ENCODE peak calls at places on chromosomes 5 and 9, in nine cellular contexts. N is ovary; K is hepatocyte; Y is K562; J is stomach; D is CD8-positive, alpha-beta T cell; Z is body of pancreas; X is breast epithelium; T is cardiac muscle cell. G is an unnamed sample.

GRCh38 chr9:29999645-30000044 is 2384.8 kb upstream of the ACO1 start:
- DNase-seq in T (no peak), J (no peak), Z (no peak), X (no peak), D (no peak), K (peak; percentile 38), N (no peak), Y (no peak), G (no peak)

GRCh38 chr5:139746691-139747582 is 48.7 kb upstream of the PSD2 start:
- DNase-seq in Z (peak; percentile 28), J (peak; percentile 33), Y (no peak), T (no peak), K (peak; percentile 74), X (no peak), N (no peak), D (peak; percentile 53), G (no peak)

GRCh38 chr5:147558826-147559225 is 49.0 kb upstream of the DPYSL3 start:
- DNase-seq in J (no peak), K (peak; percentile 71), T (peak; percentile 74), N (peak; percentile 62), Z (peak; percentile 36), D (no peak), X (no peak), Y (peak; percentile 1), G (peak; percentile 75)

GRCh38 chr5:168995024-168995423 is 305.9 kb downstream of the SLIT3 start:
- DNase-seq in K (no peak), D (no peak), J (no peak), X (no peak), Z (no peak), N (no peak), Y (no peak), T (no peak), G (no peak)

GRCh38 chr5:78243639-78244038 is 50.9 kb downstream of the AP3B1 start:
- DNase-seq in N (no peak), D (no peak), J (no peak), K (no peak), X (no peak), Y (no peak), Z (no peak), T (no peak), G (no peak)

GRCh38 chr5:10521466-10522223 is 42.2 kb upstream of the ANKRD33B start:
- DNase-seq in X (no peak), J (no peak), Z (no peak), K (no peak), T (no peak), Y (peak; percentile 54), N (no peak), D (no peak), G (peak; percentile 18)

GRCh38 chr5:53936481-53937352 is 373.7 kb downstream of the ARL15 start:
- DNase-seq in D (no peak), N (no peak), Z (peak; percentile 3), Y (no peak), T (no peak), X (no peak), J (no peak), K (no peak), G (no peak)

GRCh38 chr9:124218438-124219289 is 39.1 kb upstream of the NEK6 start:
- DNase-seq in Z (peak; percentile 80), N (no peak), Y (peak; percentile 26), J (peak; percentile 68), T (no peak), K (peak; percentile 62), X (peak; percentile 44), D (no peak), G (peak; percentile 62)

GRCh38 chr5:78610163-78610583 is 38.4 kb downstream of the LHFPL2 start:
- DNase-seq in Y (no peak), N (peak; percentile 41), X (no peak), D (no peak), T (no peak), K (no peak), J (no peak), Z (peak; percentile 44), G (no peak)

GRCh38 chr5:154077692-154078091 is 38.9 kb downstream of the MFAP3 start:
- DNase-seq in J (peak; percentile 67), Y (no peak), D (no peak), T (no peak), Z (peak; percentile 70), X (no peak), N (no peak), K (peak; percentile 43), G (peak; percentile 18)

GRCh38 chr5:76960004-76960625 is 7.3 kb downstream of the CRHBP start:
- DNase-seq in J (no peak), D (no peak), T (no peak), X (no peak), Y (no peak), K (no peak), Z (no peak), N (no peak), G (no peak)

GRCh38 chr5:172940242-172941066 is 18.8 kb upstream of the RPL26L1 start:
- DNase-seq in K (no peak), X (no peak), N (no peak), D (no peak), T (peak; percentile 90), Z (no peak), Y (no peak), J (no peak), G (no peak)

GRCh38 chr9:137589441-137590122 is 730 bp downstream of the ZMYND19 start:
- DNase-seq in K (peak; percentile 48), X (no peak), N (no peak), Y (no peak), T (peak; percentile 54), D (no peak), Z (no peak), J (no peak), G (no peak)

GRCh38 chr5:169413416-169413815 is 112.5 kb upstream of the SLIT3 start:
- DNase-seq in D (no peak), N (no peak), Y (no peak), X (no peak), Z (no peak), K (no peak), J (no peak), T (no peak), G (no peak)

GRCh38 chr5:114790403-114790792 is 379.3 kb downstream of the TRIM36 start:
- DNase-seq in X (no peak), Y (no peak), D (no peak), J (no peak), N (no peak), K (no peak), T (no peak), Z (no peak), G (no peak)

DNA sequence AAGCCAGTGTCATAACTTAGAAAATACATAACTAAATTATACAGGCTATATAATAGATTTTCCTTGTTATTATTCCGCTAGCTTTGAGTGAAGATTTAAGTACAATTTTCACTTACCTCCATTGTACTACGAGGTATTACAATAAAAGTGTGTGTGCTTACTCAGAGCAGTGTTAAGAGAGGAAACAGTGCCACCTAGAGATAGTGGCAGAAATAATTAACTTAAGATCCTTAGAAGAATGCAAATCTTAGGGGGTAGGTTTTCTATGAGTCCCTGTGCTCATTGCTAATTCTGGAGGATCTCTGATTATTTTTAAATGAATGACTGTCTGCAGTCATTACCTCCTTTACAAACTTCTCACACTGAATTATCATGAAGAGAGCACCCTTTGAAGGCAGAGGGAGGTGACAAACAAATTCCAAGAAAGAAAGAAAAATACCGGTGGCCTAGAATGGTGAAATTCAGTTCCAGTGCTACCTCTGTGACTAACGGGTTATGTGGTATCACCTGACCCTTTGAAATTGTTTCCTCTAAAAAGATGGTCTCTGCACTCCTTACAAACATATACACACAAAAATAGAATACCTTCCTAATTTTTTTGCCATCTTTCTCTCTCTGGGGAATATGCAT is 379.8 kb downstream of the TRIM36 start:
- DNase-seq in Y (peak; percentile 2), Z (no peak), K (peak; percentile 67), N (no peak), X (no peak), T (peak; percentile 62), J (no peak), D (no peak), G (no peak)
- TF ChIP-seq CTCF in Y (peak; percentile 12), Z (peak; percentile 65), K (peak; percentile 74), N (no peak), X (no peak), T (no peak), J (no peak), D (no peak), G (peak; percentile 19)

DNA sequence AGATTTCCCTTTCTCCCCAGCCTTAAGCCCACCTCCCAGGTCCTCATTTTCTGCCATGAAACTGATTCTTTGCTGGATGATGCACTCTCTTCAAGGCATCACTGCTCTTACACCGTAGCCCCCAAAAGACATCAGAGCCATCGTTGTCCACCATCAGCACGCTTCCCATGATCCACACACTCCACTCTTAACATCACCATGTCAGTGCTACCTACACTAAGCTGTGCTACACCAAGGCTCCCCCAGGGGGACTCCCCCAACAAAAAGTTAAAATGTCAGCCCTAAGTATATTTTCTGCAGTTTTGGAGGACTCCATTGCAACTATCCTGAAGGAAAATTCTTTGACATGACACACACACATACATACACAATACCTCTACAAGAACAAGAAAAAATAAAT is 34.1 kb upstream of the KIF2A start:
- DNase-seq in K (no peak), N (no peak), J (no peak), Z (no peak), X (no peak), T (no peak), D (no peak), Y (no peak), G (no peak)
- TF ChIP-seq CTCF in K (no peak), N (no peak), J (no peak), Z (no peak), X (no peak), T (no peak), D (no peak), Y (peak; percentile 42), G (no peak)

GRCh38 chr5:42636946-42637345 is 119.7 kb upstream of the CCDC152 start:
- DNase-seq in D (no peak), T (no peak), X (no peak), N (no peak), Z (no peak), Y (no peak), J (no peak), K (no peak), G (no peak)

GRCh38 chr5:42632501-42632900 is 124.1 kb upstream of the CCDC152 start:
- DNase-seq in T (no peak), K (no peak), N (no peak), Y (no peak), D (no peak), J (no peak), X (no peak), Z (no peak), G (no peak)

GRCh38 chr5:42638972-42639371 is 117.6 kb upstream of the CCDC152 start:
- DNase-seq in D (no peak), N (no peak), T (no peak), J (no peak), K (no peak), Y (no peak), X (no peak), Z (no peak), G (no peak)

GRCh38 chr5:42634575-42634974 is 122.0 kb upstream of the CCDC152 start:
- DNase-seq in Z (no peak), T (no peak), X (no peak), D (no peak), K (no peak), Y (no peak), J (no peak), N (no peak), G (no peak)

GRCh38 chr5:42636425-42636824 is 120.2 kb upstream of the CCDC152 start:
- DNase-seq in J (no peak), D (no peak), T (no peak), Y (peak; percentile 54), X (no peak), N (no peak), K (no peak), Z (no peak), G (no peak)
- TF ChIP-seq CTCF in J (no peak), D (no peak), T (peak; percentile 50), Y (peak; percentile 60), X (no peak), N (no peak), K (peak; percentile 34), Z (peak; percentile 15), G (peak; percentile 32)

GRCh38 chr9:96462538-96462937 is 12.6 kb downstream of the HABP4 start:
- DNase-seq in N (no peak), D (no peak), Y (no peak), Z (no peak), X (no peak), K (no peak), J (no peak), T (no peak), G (no peak)
- TF ChIP-seq CTCF in N (no peak), D (no peak), Y (no peak), Z (no peak), X (no peak), K (no peak), J (no peak), T (no peak), G (no peak)